ENCODE peak calls at places on chromosomes 11 and 22, in nine cellular contexts. V is neural progenitor cell, L is endodermal cell, O is HCT116, E is A549, C is tibial nerve, B is adrenal gland, Z is PC-9, S is ovary. N is an unnamed sample.

GRCh38 chr22:44371741-44372525 is 59.2 kb upstream of the SHISAL1 start:
- DNase-seq in V (no peak), L (peak), O (no peak), E (no peak), C (no peak), B (no peak), Z (no peak), S (no peak), N (no peak)

GRCh38 chr22:44752285-44753188 is at the start of gene ARHGAP8:
- DNase-seq in V (peak), L (peak), O (no peak), E (peak), C (no peak), B (no peak), Z (no peak), S (no peak), N (no peak)

GRCh38 chr11:121071456-121072236 is 29.4 kb upstream of the TECTA start:
- DNase-seq in V (peak), L (peak), O (no peak), E (no peak), C (no peak), B (no peak), Z (no peak), S (no peak), N (peak)

GRCh38 chr11:49208006-49208721 is at the start of gene FOLH1:
- DNase-seq in V (no peak), L (peak), O (no peak), E (peak), C (no peak), B (peak), Z (no peak), S (peak), N (peak)

GRCh38 chr11:14643697-14644395 is at the start of gene PDE3B:
- DNase-seq in V (peak), L (peak), O (peak), E (peak), C (no peak), B (peak), Z (peak), S (peak), N (peak)

GRCh38 chr11:26556582-26556981 is 15.5 kb downstream of the MUC15 start:
- DNase-seq in V (no peak), L (no peak), O (no peak), E (no peak), C (no peak), B (no peak), Z (peak), S (no peak), N (no peak)

GRCh38 chr11:85845052-85845631 is 10.0 kb upstream of the CCDC83 start:
- DNase-seq in V (no peak), L (no peak), O (no peak), E (no peak), C (no peak), B (no peak), Z (peak), S (no peak), N (peak)

GRCh38 chr11:18452927-18453326 is 2.7 kb upstream of the LDHAL6A start:
- DNase-seq in V (no peak), L (no peak), O (no peak), E (no peak), C (no peak), B (no peak), Z (peak), S (no peak), N (no peak)

GRCh38 chr11:16945671-16946469 is 68.3 kb downstream of the PLEKHA7 start:
- DNase-seq in V (peak), L (peak), O (peak), E (peak), C (no peak), B (peak), Z (peak), S (peak), N (peak)

GRCh38 chr22:26722159-26722558 is 64.8 kb downstream of the MIAT start:
- DNase-seq in V (no peak), L (no peak), O (no peak), E (no peak), C (no peak), B (no peak), Z (peak), S (no peak), N (no peak)

GRCh38 chr11:122711831-122712378 is 56.4 kb downstream of the UBASH3B start:
- DNase-seq in V (no peak), L (no peak), O (no peak), E (no peak), C (no peak), B (peak), Z (peak), S (no peak), N (peak)

GRCh38 chr11:44566952-44567875 is 1.8 kb downstream of the CD82 start:
- DNase-seq in V (no peak), L (peak), O (no peak), E (no peak), C (no peak), B (no peak), Z (no peak), S (no peak), N (no peak)

GRCh38 chr22:24968066-24968561 is 15.6 kb downstream of the KIAA1671 start:
- DNase-seq in V (peak), L (peak), O (peak), E (no peak), C (no peak), B (peak), Z (peak), S (no peak), N (peak)

GRCh38 chr11:34091825-34092224 is 13.6 kb upstream of the NAT10 start:
- DNase-seq in V (no peak), L (no peak), O (no peak), E (no peak), C (no peak), B (no peak), Z (no peak), S (no peak), N (no peak)

GRCh38 chr11:104570088-104570701 is 328.1 kb downstream of the CASP12 start:
- DNase-seq in V (no peak), L (no peak), O (no peak), E (no peak), C (no peak), B (no peak), Z (peak), S (no peak), N (no peak)

GRCh38 chr11:104572279-104572678 is 326.0 kb downstream of the CASP12 start:
- DNase-seq in V (no peak), L (no peak), O (no peak), E (no peak), C (no peak), B (peak), Z (no peak), S (no peak), N (peak)

DNA sequence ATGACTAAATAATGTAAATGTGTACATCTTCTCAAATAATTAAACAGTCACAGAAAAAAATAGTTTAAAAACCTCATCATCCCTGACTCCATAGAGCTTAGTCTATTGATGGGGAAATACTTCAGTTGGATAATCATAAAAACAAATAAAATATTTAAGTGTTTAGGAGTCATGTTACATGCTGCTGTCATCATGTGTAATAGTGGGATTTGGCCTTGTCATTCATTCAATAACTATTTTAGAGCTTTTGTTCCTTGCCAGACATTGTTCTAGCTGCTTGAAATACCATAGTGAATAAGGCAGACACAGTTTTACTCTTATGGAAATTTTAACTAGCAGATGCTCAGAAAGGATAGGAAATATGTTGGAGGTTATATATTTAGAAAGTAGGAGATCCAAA is 324.8 kb downstream of the CASP12 start:
- DNase-seq in V (no peak), L (no peak), O (no peak), E (no peak), C (no peak), B (no peak), Z (peak), S (no peak), N (peak)
- H3K27ac ChIP-seq in V (no peak), L (no peak), O (no peak), E (no peak), C (no peak), B (no peak), Z (no peak), S (no peak), N (no peak)

DNA sequence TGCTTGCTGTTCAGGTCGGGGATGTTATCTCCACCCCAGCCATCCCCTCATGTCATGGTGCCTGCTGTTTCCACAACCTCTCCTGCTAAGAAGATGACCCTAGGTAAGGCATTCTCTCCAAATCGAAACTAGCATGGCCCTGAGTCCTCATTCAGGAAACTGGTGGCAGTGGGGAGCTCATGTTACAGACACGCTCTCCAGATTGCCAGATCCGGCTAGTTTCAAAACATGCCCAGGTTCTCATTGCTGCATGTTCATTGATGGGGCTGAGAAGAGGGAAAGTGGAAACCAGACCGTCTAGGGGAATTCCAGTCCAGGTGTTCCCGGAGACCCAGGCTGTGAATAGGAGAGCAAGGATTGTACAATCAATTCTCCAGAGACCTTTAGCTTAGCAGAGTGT is 105.6 kb upstream of the KIRREL3 start:
- DNase-seq in V (peak), L (peak), O (no peak), E (no peak), C (no peak), B (no peak), Z (no peak), S (no peak), N (no peak)
- H3K4me3 ChIP-seq in V (peak), L (no peak), O (no peak), E (no peak), C (no peak), B (no peak), Z (no peak), S (no peak), N (no peak)

GRCh38 chr11:7254731-7255291 is 3.1 kb downstream of the SYT9 start:
- DNase-seq in V (no peak), L (no peak), O (no peak), E (no peak), C (no peak), B (no peak), Z (no peak), S (no peak), N (no peak)

GRCh38 chr11:7251487-7251835 is 243 bp upstream of the SYT9 start:
- DNase-seq in V (no peak), L (no peak), O (no peak), E (no peak), C (no peak), B (no peak), Z (no peak), S (no peak), N (no peak)

GRCh38 chr11:7252683-7253213 is 1.0 kb downstream of the SYT9 start:
- DNase-seq in V (peak), L (no peak), O (no peak), E (no peak), C (no peak), B (no peak), Z (no peak), S (no peak), N (no peak)

GRCh38 chr11:7250166-7250565 is 1.5 kb upstream of the SYT9 start:
- DNase-seq in V (no peak), L (no peak), O (no peak), E (no peak), C (no peak), B (no peak), Z (no peak), S (no peak), N (no peak)

GRCh38 chr11:7251836-7252682 is at the start of gene SYT9:
- DNase-seq in V (peak), L (peak), O (no peak), E (peak), C (no peak), B (peak), Z (no peak), S (peak), N (peak)
- TF ChIP-seq CTCF in V (peak), L (peak), O (no peak), E (no peak), C (no peak), B (peak), Z (no peak), S (no peak), N (no peak)

DNA sequence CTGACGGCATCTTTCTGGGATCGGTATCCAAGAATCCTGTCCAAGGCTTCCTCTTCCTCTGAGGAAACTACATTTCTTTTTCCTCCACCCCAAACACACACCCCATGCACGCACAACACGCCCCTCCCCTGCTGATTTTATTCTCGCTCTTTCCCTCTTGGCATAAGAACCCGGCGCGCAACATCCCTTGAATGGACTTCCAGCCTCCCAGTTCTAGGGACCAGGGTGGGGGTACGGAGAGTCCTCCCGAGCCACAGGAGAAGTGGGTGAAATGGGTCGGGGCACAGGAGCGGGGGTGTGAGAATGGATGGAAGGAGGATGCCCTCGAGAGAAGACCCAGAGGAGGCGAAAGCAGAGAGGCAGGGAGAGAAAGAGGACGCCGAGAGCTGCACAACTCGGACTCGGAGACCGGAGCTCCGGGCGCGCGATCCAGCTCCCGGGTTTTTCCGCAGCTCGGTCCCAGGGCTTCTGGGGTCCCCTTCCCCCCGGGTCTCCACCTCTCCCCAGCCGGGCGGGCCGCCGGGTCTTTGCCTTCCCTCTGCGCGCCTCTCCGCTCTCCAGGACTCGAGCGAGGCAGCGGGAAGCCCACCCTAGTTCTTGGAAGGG is 1.4 kb upstream of the LARGE1 start:
- DNase-seq in V (peak), L (peak), O (no peak), E (peak), C (peak), B (peak), Z (no peak), S (peak), N (peak)
- H3K27ac ChIP-seq in V (no peak), L (peak), O (no peak), E (peak), C (peak), B (peak), Z (no peak), S (peak), N (peak)

DNA sequence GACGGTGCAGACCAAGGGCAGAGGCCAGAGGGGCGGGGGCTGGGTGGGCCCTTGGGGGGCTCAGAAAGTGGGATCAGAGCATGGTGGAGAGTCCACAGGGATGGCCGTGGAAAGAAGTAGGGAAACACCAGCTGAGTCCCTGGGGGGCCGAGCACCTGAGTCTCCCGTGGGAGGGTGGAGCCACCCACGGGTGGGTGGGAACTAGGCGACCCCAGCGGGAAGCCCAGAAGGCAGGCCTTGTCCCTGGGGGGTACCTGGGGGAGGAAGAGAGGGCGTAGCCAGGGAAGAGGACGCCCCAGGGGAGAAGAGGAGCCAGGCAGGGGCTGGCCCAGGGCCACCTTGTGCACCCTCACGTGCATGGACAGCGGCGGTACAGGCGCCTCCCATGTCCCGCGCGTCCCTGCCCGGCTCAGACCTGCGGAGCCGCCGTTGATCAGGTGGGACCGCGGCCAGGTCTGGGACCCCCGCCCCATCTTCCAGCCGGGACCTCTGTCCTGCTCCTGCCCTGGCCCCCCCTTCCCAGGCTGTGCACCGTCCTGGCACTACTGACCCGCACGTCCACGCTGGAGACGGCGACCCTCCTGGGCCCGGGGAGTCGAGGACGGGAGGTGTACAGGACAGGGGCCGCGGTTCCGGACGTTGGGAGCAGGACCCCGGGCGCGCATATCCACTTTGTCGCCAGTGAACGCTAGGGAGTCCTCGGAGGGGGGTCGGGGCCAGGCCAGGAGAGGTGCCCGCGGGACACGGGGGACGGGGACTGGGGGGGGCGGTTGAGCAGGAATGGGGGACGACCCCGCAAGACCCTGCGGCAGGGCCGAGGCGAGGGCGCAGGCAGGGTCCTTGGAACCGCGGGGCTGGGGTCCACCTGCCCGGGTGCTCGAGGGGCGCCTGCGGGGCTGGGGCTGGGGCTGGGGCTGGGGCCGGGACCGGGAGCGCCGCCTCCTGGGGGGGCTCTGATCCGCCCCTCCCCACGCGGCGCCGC is 10.4 kb downstream of the CRELD2 start:
- DNase-seq in V (no peak), L (no peak), O (no peak), E (no peak), C (no peak), B (no peak), Z (no peak), S (no peak), N (no peak)
- H3K4me3 ChIP-seq in V (peak), L (no peak), O (no peak), E (peak), C (no peak), B (no peak), Z (no peak), S (no peak), N (no peak)

DNA sequence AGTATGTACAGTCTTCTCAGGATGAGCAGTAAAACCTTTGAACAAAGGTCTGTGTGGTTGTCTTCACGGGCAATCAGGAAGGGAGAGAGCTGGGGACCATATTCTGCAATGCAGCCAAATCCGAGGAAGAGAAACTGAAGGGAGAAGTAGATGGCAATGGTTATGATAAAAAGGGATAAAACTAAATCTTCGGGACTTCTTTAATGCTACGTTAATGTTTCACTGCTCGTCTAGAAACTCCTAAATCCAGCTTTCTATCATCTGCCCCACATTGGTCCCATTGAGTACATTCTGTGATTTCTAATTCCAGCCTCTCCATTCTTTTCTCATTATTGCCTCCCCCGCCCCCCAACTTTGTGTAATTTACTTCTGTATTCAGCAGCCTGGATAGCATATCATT is 1.7 kb downstream of the TIMM10B start:
- DNase-seq in V (no peak), L (no peak), O (no peak), E (no peak), C (no peak), B (no peak), Z (no peak), S (no peak), N (no peak)
- TF ChIP-seq CTCF in V (no peak), L (no peak), O (no peak), E (no peak), C (no peak), B (no peak), Z (no peak), S (no peak), N (no peak)

N was measured in cardiac muscle cell.